ENCODE peak calls at places on chromosomes 2 and 18, in five cellular contexts. M is GM12891; A is LoVo; Q is activated T-cell treated with anti-CD3 and anti-CD28 coated beads, Interleukin-2, amount 50 U/mL, for 1 hour; O is amniotic stem cell. U is an unnamed sample.
A peak's percentile ranks its signal among the peaks of the same experiment; 100 is the strongest.

GRCh38 chr2:237722616-237723015 is 76.0 kb upstream of the RBM44 start:
- DNase-seq in A (no peak), Q (peak; percentile 10), M (no peak), O (no peak), U (no peak)

GRCh38 chr18:9950289-9951016 is 36.6 kb downstream of the VAPA start:
- DNase-seq in O (no peak), M (no peak), A (no peak), Q (no peak), U (no peak)

GRCh38 chr2:164710252-164710633 is 89.0 kb upstream of the GRB14 start:
- DNase-seq in M (no peak), Q (no peak), A (no peak), O (no peak), U (no peak)

GRCh38 chr2:109670556-109671411 is 56.6 kb downstream of the SOWAHC start:
- DNase-seq in Q (no peak), A (no peak), M (no peak), O (no peak), U (no peak)

GRCh38 chr2:39234754-39235153 is 9.0 kb downstream of the CDKL4 start:
- DNase-seq in O (no peak), Q (no peak), A (no peak), M (no peak), U (no peak)

GRCh38 chr2:157894694-157895450 is 18.7 kb upstream of the ACVR1 start:
- DNase-seq in Q (no peak), M (no peak), O (no peak), A (no peak), U (no peak)

GRCh38 chr2:233464531-233465240 is 101.9 kb downstream of the USP40 start:
- DNase-seq in O (no peak), M (no peak), Q (no peak), A (peak; percentile 64), U (no peak)

GRCh38 chr2:114160263-114161001 is 270.5 kb downstream of the ACTR3 start:
- DNase-seq in O (no peak), M (no peak), Q (no peak), A (no peak), U (no peak)

GRCh38 chr2:179518891-179519290 is 254.3 kb upstream of the SESTD1 start:
- DNase-seq in M (no peak), Q (no peak), A (no peak), O (no peak), U (no peak)

GRCh38 chr2:241813806-241814570 is 5.0 kb downstream of the NEU4 start:
- DNase-seq in A (no peak), Q (no peak), M (peak; percentile 41), O (no peak), U (no peak)

GRCh38 chr2:199160677-199161465 is 296.9 kb downstream of the SATB2 start:
- DNase-seq in O (no peak), A (peak; percentile 2), Q (no peak), M (no peak), U (no peak)

GRCh38 chr2:197071790-197072436 is 145.4 kb upstream of the PGAP1 start:
- DNase-seq in Q (no peak), M (no peak), O (no peak), A (no peak), U (no peak)

GRCh38 chr2:45993476-45993991 is 303.7 kb upstream of the EPAS1 start:
- DNase-seq in M (peak; percentile 42), Q (peak; percentile 29), A (peak; percentile 75), O (peak; percentile 83), U (peak; percentile 83)

GRCh38 chr2:161005170-161005569 is 155.1 kb upstream of the TANK start:
- DNase-seq in Q (no peak), A (no peak), O (no peak), M (no peak), U (no peak)

GRCh38 chr2:210537021-210537650 is 19.3 kb upstream of the CPS1 start:
- DNase-seq in Q (no peak), A (no peak), O (no peak), M (no peak), U (no peak)

GRCh38 chr2:110153416-110153815 is 37.8 kb upstream of the MALL start:
- DNase-seq in O (no peak), Q (no peak), A (no peak), M (no peak), U (no peak)

GRCh38 chr2:217851191-217852020 is 151.4 kb downstream of the TNS1 start:
- DNase-seq in Q (no peak), M (no peak), A (no peak), O (no peak), U (no peak)

GRCh38 chr2:165698621-165698946 is 95.5 kb downstream of the GALNT3 start:
- DNase-seq in Q (no peak), A (peak; percentile 28), M (peak; percentile 2), O (peak; percentile 7), U (peak; percentile 84)

GRCh38 chr2:3472966-3473365 is 46.4 kb downstream of the ADI1 start:
- DNase-seq in O (no peak), M (no peak), A (no peak), Q (no peak), U (no peak)

GRCh38 chr2:63743170-63743975 is 98.3 kb upstream of the UGP2 start:
- DNase-seq in M (no peak), A (no peak), O (no peak), Q (no peak), U (no peak)

GRCh38 chr2:121783180-121783579 is 27.7 kb downstream of the TSN start:
- DNase-seq in O (no peak), Q (no peak), M (no peak), A (no peak), U (no peak)

GRCh38 chr2:83261591-83262136 is 1197.4 kb downstream of the SUCLG1 start:
- DNase-seq in Q (no peak), O (no peak), A (no peak), M (no peak), U (no peak)

GRCh38 chr2:84880395-84880644 is 564 bp downstream of the TRABD2A start:
- DNase-seq in O (no peak), M (no peak), A (no peak), Q (no peak), U (no peak)

GRCh38 chr2:47488870-47489584 is 86.1 kb downstream of the MSH2 start:
- DNase-seq in O (peak; percentile 1), Q (no peak), M (no peak), A (peak; percentile 38), U (no peak)

GRCh38 chr2:37846207-37846606 is 78.9 kb upstream of the RMDN2 start:
- DNase-seq in O (no peak), A (no peak), Q (no peak), M (no peak), U (no peak)

GRCh38 chr18:2348003-2348402 is 223.3 kb downstream of the METTL4 start:
- DNase-seq in O (no peak), M (no peak), A (no peak), Q (no peak), U (no peak)

GRCh38 chr2:7037340-7038333 is 120.4 kb downstream of the RNF144A start:
- DNase-seq in O (peak; percentile 50), A (peak; percentile 15), Q (peak; percentile 59), M (peak; percentile 52), U (peak; percentile 75)

GRCh38 chr2:239644016-239644415 is 243.2 kb upstream of the HDAC4 start:
- DNase-seq in M (no peak), Q (no peak), O (no peak), A (no peak), U (peak; percentile 35)

GRCh38 chr18:8972116-8972515 is 130.4 kb upstream of the NDUFV2 start:
- DNase-seq in Q (no peak), M (no peak), O (no peak), A (no peak), U (no peak)

GRCh38 chr18:62425465-62426190 is 97.2 kb upstream of the ZCCHC2 start:
- DNase-seq in M (no peak), Q (peak; percentile 25), A (peak; percentile 90), O (peak; percentile 91), U (peak; percentile 96)

GRCh38 chr2:136796339-136796738 is 31.0 kb downstream of the THSD7B start:
- DNase-seq in M (no peak), Q (no peak), O (no peak), A (no peak), U (no peak)

GRCh38 chr2:169828141-169828811 is 1.0 kb downstream of the UBR3 start:
- DNase-seq in M (peak; percentile 49), A (no peak), Q (peak; percentile 37), O (no peak), U (peak; percentile 73)

GRCh38 chr18:70907673-70908072 is 618.8 kb downstream of the SOCS6 start:
- DNase-seq in O (no peak), M (no peak), Q (no peak), A (no peak), U (peak; percentile 59)

GRCh38 chr2:150919899-150920298 is 341.8 kb downstream of the RBM43 start:
- DNase-seq in Q (no peak), A (no peak), O (no peak), M (no peak), U (no peak)